ENCODE peak calls at places on chromosomes 13 and 19, in nine cellular contexts. F, J, E, T, Q, O, M, I and V are unnamed samples.

GRCh38 chr19:58401825-58402433 is 6.5 kb downstream of the RNF225 start:
- DNase-seq in F (no peak), J (no peak), E (no peak), T (no peak), Q (no peak), O (peak; percentile 68), M (no peak), I (no peak), V (no peak)

GRCh38 chr19:33385956-33386355 is 12.4 kb downstream of the CEBPG start:
- DNase-seq in F (no peak), J (no peak), E (no peak), T (no peak), Q (no peak), O (no peak), M (no peak), I (no peak), V (no peak)

GRCh38 chr19:3576696-3577443 is 4.1 kb downstream of the HMG20B start:
- DNase-seq in F (peak; percentile 90), J (no peak), E (peak; percentile 46), T (no peak), Q (no peak), O (no peak), M (no peak), I (no peak), V (no peak)

GRCh38 chr19:485583-486236 is 10.6 kb upstream of the MADCAM1 start:
- DNase-seq in F (peak; percentile 73), J (no peak), E (no peak), T (no peak), Q (no peak), O (no peak), M (peak; percentile 70), I (peak; percentile 45), V (peak; percentile 64)

GRCh38 chr19:3977242-3978143 is 6.6 kb upstream of the DAPK3 start:
- DNase-seq in F (peak; percentile 43), J (no peak), E (peak; percentile 15), T (no peak), Q (no peak), O (peak; percentile 76), M (no peak), I (no peak), V (no peak)

GRCh38 chr19:40503300-40503699 is 36.5 kb downstream of the SPTBN4 start:
- DNase-seq in F (no peak), J (no peak), E (no peak), T (no peak), Q (no peak), O (no peak), M (no peak), I (no peak), V (no peak)

GRCh38 chr13:104008571-104009435 is 942.6 kb upstream of the SLC10A2 start:
- DNase-seq in F (no peak), J (no peak), E (no peak), T (no peak), Q (no peak), O (no peak), M (no peak), I (peak; percentile 42), V (peak; percentile 87)

GRCh38 chr19:9827325-9828238 is at the start of gene UBL5:
- DNase-seq in F (peak; percentile 93), J (peak; percentile 40), E (peak; percentile 85), T (peak; percentile 84), Q (peak; percentile 77), O (peak; percentile 93), M (peak; percentile 84), I (peak; percentile 79), V (peak; percentile 88)

GRCh38 chr19:58553799-58554493 is 959 bp downstream of the CHMP2A start:
- DNase-seq in F (no peak), J (no peak), E (no peak), T (no peak), Q (no peak), O (peak; percentile 75), M (no peak), I (no peak), V (no peak)

GRCh38 chr13:84400711-84401110 is 518.4 kb upstream of the SLITRK1 start:
- DNase-seq in F (peak; percentile 69), J (peak; percentile 18), E (no peak), T (no peak), Q (no peak), O (no peak), M (no peak), I (peak; percentile 93), V (peak; percentile 87)

GRCh38 chr13:96650301-96650886 is 343.9 kb downstream of the OXGR1 start:
- DNase-seq in F (peak; percentile 44), J (no peak), E (no peak), T (no peak), Q (no peak), O (no peak), M (no peak), I (peak; percentile 91), V (peak; percentile 87)

GRCh38 chr19:50994129-50994528 is 7.3 kb downstream of the KLK8 start:
- DNase-seq in F (no peak), J (no peak), E (no peak), T (no peak), Q (no peak), O (no peak), M (no peak), I (no peak), V (peak; percentile 8)

GRCh38 chr19:49338023-49338677 is 2.9 kb downstream of the CD37 start:
- DNase-seq in F (no peak), J (no peak), E (no peak), T (no peak), Q (no peak), O (peak; percentile 78), M (no peak), I (no peak), V (no peak)

GRCh38 chr13:43879323-43880181 is at the start of the genes CCDC122 and LACC1:
- DNase-seq in F (peak; percentile 96), J (peak; percentile 52), E (peak; percentile 76), T (peak; percentile 39), Q (peak; percentile 71), O (peak; percentile 95), M (peak; percentile 79), I (peak; percentile 76), V (peak; percentile 76)